ENCODE peak calls at places on chromosomes 3 and 15, in five cellular contexts. L is IMR-90, A is HepG2, E is H1, H is A549. U is an unnamed sample.

GRCh38 chr3:10137178-10137577 is 4.4 kb upstream of the VHL start:
- DNase-seq in A (peak), H (no peak), L (no peak), E (no peak), U (no peak)

GRCh38 chr15:92454525-92455105 is 60.9 kb downstream of the ST8SIA2 start:
- DNase-seq in E (no peak), H (no peak), L (no peak), A (no peak), U (no peak)

GRCh38 chr3:129994883-129995559 is 20.5 kb downstream of the TRH start:
- DNase-seq in L (no peak), E (no peak), H (no peak), A (no peak), U (no peak)

GRCh38 chr3:195087321-195087720 is 183.6 kb downstream of the XXYLT1 start:
- DNase-seq in H (no peak), L (no peak), A (no peak), E (no peak), U (no peak)

GRCh38 chr3:144229237-144229830 is 257.7 kb downstream of the DIPK2A start:
- DNase-seq in E (no peak), L (no peak), H (no peak), A (peak), U (no peak)

GRCh38 chr15:85753261-85753660 is 41.5 kb downstream of the KLHL25 start:
- DNase-seq in E (no peak), H (no peak), A (no peak), L (no peak), U (no peak)

GRCh38 chr3:74267583-74268184 is 346.8 kb downstream of the CNTN3 start:
- DNase-seq in L (peak), A (peak), H (peak), E (peak), U (peak)

GRCh38 chr3:126127904-126128303 is 44.0 kb upstream of the SLC41A3 start:
- DNase-seq in H (no peak), E (no peak), A (no peak), L (no peak), U (no peak)

GRCh38 chr15:84842781-84843180 is 25.6 kb downstream of the ALPK3 start:
- DNase-seq in E (no peak), H (no peak), A (no peak), L (no peak), U (no peak)

GRCh38 chr3:40022267-40022827 is 212.9 kb downstream of the MYRIP start:
- DNase-seq in E (no peak), L (no peak), A (no peak), H (no peak), U (no peak)

GRCh38 chr3:146504546-146505197 is 35.3 kb upstream of the PLSCR2 start:
- DNase-seq in L (no peak), E (no peak), H (peak), A (no peak), U (no peak)

GRCh38 chr3:51717947-51718346 is 11.1 kb downstream of the GRM2 start:
- DNase-seq in L (no peak), H (no peak), E (no peak), A (no peak), U (no peak)

GRCh38 chr15:51267714-51268105 is 70.7 kb downstream of the CYP19A1 start:
- DNase-seq in H (no peak), L (no peak), A (no peak), E (no peak), U (no peak)

GRCh38 chr3:76514836-76515235 is 525.1 kb upstream of the ROBO2 start:
- DNase-seq in E (no peak), A (no peak), L (peak), H (no peak), U (no peak)

GRCh38 chr3:30600572-30600971 is 5.8 kb upstream of the TGFBR2 start:
- DNase-seq in L (no peak), H (no peak), E (no peak), A (no peak), U (no peak)

GRCh38 chr3:172323894-172324590 is 124.2 kb downstream of the GHSR start:
- DNase-seq in L (peak), H (peak), A (no peak), E (no peak), U (no peak)

GRCh38 chr15:85407421-85408269 is 27.2 kb downstream of the AKAP13 start:
- DNase-seq in A (peak), L (peak), H (peak), E (no peak), U (no peak)

GRCh38 chr3:10551821-10552630 is 46.6 kb upstream of the ATP2B2 start:
- DNase-seq in E (no peak), L (peak), H (no peak), A (no peak), U (peak)

GRCh38 chr3:78427303-78427702 is 1340.5 kb downstream of the ROBO1 start:
- DNase-seq in L (no peak), E (no peak), A (no peak), H (no peak), U (no peak)

GRCh38 chr3:184333700-184334099 is 3.7 kb upstream of the FAM131A start:
- DNase-seq in A (no peak), H (no peak), L (no peak), E (no peak), U (no peak)

GRCh38 chr3:107347717-107348116 is 29.5 kb upstream of the CCDC54 start:
- DNase-seq in A (peak), E (no peak), H (peak), L (no peak), U (no peak)

GRCh38 chr3:43953814-43954241 is 263.1 kb downstream of the ABHD5 start:
- DNase-seq in L (peak), A (no peak), E (no peak), H (peak), U (no peak)

GRCh38 chr3:43372809-43373587 is 86.7 kb downstream of the SNRK start:
- DNase-seq in A (no peak), H (no peak), E (no peak), L (no peak), U (no peak)

GRCh38 chr15:58521293-58521991 is 89.7 kb downstream of the LIPC start:
- DNase-seq in A (peak), E (peak), L (peak), H (peak), U (peak)

GRCh38 chr15:37933685-37934084 is 755 bp upstream of the TMCO5A start:
- DNase-seq in H (no peak), E (no peak), A (no peak), L (peak), U (no peak)

GRCh38 chr3:188164248-188164687 is 10.3 kb downstream of the LPP start:
- DNase-seq in A (peak), L (no peak), E (no peak), H (peak), U (no peak)

GRCh38 chr15:90141646-90142045 is 39.4 kb upstream of the IDH2 start:
- DNase-seq in A (no peak), L (peak), E (no peak), H (no peak), U (peak)

GRCh38 chr15:89652131-89652530 is 3.1 kb downstream of the KIF7 start:
- DNase-seq in E (no peak), H (no peak), A (no peak), L (no peak), U (no peak)

GRCh38 chr3:126537730-126538281 is 13.9 kb downstream of the CHST13 start:
- DNase-seq in A (no peak), E (no peak), L (no peak), H (no peak), U (no peak)

GRCh38 chr15:75578206-75578947 is 738 bp downstream of the PTPN9 start:
- DNase-seq in L (no peak), A (no peak), E (no peak), H (peak), U (peak)

GRCh38 chr15:59250249-59250648 is 43.6 kb downstream of the LDHAL6B start:
- DNase-seq in A (no peak), H (no peak), L (no peak), E (no peak), U (no peak)

GRCh38 chr15:100849021-100849831 is 30.4 kb upstream of the ALDH1A3 start:
- DNase-seq in E (no peak), A (no peak), L (peak), H (peak), U (peak)
- TF ChIP-seq MAFK in E (no peak), A (no peak), L (no peak), H (peak), U (no peak)

DNA sequence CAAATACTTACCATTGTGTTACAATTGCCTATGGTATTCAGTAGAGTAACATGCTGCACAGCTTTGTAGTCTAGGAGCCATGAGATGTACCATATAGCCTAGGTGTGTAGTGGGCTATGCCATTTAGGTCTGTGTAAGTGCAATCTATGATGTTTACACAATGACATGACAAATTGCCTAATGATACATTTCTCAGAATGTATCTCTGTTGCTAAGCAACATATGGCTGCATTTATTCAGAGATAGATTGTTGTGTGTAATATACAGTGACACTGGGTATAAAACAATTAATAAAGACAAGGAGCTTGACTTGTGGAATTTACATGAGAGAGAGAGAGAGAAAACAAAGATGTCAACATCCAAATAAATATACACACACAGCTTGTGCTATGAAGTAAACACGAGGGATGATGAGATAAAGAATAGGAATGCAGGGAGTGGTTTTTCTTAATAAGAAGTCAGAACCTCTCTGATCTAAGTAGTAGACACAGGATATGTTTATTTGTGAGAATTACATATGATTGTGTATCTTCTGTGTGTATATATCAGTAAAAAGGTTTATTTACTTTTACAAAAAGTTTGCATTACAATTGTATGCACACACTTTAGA is 110.0 kb downstream of the KCNAB1 start:
- DNase-seq in H (no peak), E (no peak), L (no peak), A (no peak), U (no peak)
- TF ChIP-seq MAFK in H (peak), E (no peak), L (no peak), A (no peak), U (no peak)

DNA sequence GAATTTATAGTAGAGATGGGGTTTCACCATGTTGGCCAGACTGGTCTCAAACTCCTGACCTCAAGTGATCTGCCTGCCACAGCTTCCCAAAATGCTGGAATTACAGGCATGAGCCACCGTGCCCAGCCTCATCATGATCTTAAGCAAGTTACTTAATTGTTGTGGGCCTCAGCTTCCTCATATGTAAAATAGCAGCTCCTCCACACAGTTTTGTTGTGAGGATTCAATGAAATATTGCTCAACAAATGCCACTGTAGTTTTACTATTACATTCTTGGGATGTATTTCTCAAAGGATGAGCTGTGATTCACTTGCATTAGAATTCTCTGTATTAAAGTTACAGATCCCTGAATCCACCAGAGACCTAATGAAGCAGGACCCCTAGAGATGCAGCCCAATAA is 168.8 kb downstream of the ADAMTS9 start:
- DNase-seq in H (no peak), L (peak), A (no peak), E (no peak), U (no peak)
- TF ChIP-seq MAFK in H (no peak), L (no peak), A (no peak), E (no peak), U (no peak)

GRCh38 chr3:4583441-4583840 is 90.3 kb downstream of the ITPR1 start:
- DNase-seq in A (no peak), H (no peak), E (no peak), L (peak), U (no peak)

GRCh38 chr3:4582634-4583033 is 89.5 kb downstream of the ITPR1 start:
- DNase-seq in H (no peak), A (no peak), E (no peak), L (peak), U (no peak)

GRCh38 chr3:4581040-4581439 is 87.9 kb downstream of the ITPR1 start:
- DNase-seq in H (no peak), E (no peak), A (no peak), L (no peak), U (no peak)

GRCh38 chr3:4581452-4581851 is 88.3 kb downstream of the ITPR1 start:
- DNase-seq in E (no peak), L (no peak), H (no peak), A (no peak), U (no peak)

GRCh38 chr3:4581905-4582611 is 88.9 kb downstream of the ITPR1 start:
- DNase-seq in L (no peak), A (no peak), H (no peak), E (no peak), U (no peak)
- TF ChIP-seq MAFK in L (no peak), A (no peak), H (no peak), E (no peak), U (no peak)

DNA sequence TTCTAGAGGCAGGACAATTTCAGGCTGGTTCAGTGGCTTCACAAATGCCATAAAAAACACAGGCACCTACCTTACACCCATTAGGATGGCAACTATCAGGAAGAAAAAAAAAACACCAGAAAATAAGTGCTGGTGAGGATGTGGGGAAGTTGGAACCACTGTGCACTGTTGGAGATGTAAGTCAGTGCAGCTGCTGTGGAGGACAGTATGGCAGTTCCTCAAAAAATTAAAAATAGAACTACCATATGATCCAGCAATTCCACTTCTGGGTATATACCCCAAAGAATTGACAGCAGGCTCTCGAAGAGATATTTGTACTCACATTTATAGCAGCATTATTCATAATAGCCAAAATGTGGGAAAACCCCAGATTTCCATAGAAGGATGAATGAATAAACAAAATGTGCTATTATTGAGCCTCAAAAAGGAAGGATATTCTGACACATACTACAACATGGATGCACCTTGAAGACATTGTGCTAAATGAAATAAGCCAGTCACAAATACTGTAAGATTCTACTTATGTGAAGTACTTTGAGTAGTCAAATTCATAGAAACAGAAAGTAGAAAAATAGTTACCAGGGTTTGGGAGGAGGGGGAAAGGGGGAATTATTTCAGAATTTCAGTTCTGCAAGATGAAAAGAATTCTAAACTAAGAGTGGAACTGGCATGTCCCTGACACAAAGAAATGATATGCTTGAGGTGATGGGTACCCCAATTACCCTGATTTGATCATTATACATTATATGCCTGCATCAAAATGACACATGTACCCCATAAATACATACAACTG is 40.9 kb downstream of the NR1D2 start:
- DNase-seq in E (no peak), A (no peak), H (no peak), L (no peak), U (no peak)
- TF ChIP-seq MAFK in E (no peak), A (no peak), H (no peak), L (no peak), U (no peak)

GRCh38 chr3:149373235-149374125 is 4.0 kb downstream of the TM4SF1 start:
- DNase-seq in L (peak), A (peak), H (peak), E (no peak), U (no peak)
- TF ChIP-seq MAFK in L (peak), A (peak), H (peak), E (no peak), U (no peak)

GRCh38 chr15:55778932-55779331 is 36.0 kb upstream of the PRTG start:
- DNase-seq in H (no peak), L (no peak), E (no peak), A (no peak), U (no peak)

GRCh38 chr15:55770261-55770660 is 27.3 kb upstream of the PRTG start:
- DNase-seq in E (no peak), L (peak), A (no peak), H (no peak), U (no peak)

GRCh38 chr15:55775316-55775715 is 32.4 kb upstream of the PRTG start:
- DNase-seq in E (no peak), H (no peak), A (no peak), L (no peak), U (no peak)

GRCh38 chr15:55770808-55771207 is 27.9 kb upstream of the PRTG start:
- DNase-seq in H (no peak), E (no peak), L (no peak), A (no peak), U (no peak)

DNA sequence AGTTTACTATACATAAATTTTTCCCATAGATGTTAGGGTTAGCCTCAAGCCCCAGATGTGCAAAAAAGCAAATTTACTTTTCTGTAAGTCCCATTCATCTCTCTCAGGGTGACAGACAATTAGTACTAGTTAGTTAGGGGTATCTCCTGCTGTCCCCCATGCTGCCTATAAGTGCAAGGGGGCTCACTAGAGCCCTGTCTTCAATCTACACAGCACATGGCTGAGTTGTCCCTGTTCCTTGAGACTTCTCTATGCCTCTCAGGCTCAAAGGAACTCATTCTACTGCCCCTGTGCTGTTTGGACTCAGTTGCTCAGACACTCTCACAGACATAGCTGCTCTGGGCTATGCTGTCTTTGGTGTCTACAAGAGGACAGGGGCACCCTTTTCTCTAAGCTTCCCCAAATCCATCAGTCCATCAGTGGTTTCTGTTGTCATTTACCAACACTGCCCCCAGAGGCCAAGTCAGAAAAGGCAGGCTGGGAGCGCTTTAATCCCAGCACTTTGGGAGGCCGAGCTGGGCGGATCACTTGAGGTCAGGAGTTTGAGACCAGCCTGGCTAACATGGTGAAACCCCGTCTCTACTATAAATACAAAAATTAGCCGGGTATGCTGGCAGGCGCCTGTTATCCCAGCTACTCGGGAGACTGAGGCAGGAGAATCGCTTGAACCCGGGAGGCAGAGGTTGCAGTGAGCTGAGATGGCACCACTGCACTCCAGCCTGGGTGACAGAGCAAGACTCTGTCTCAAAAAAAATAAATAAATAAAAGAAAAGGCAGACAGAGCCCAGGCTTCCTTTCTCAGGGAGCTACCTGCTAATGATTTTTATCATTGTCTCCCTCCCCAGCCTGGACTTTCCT is 31.4 kb upstream of the PRTG start:
- DNase-seq in E (no peak), A (peak), H (peak), L (peak), U (peak)
- TF ChIP-seq MAFK in E (no peak), A (no peak), H (no peak), L (no peak), U (no peak)

GRCh38 chr3:70805044-70805732 is 492.8 kb upstream of the MDFIC2 start:
- DNase-seq in A (no peak), E (no peak), H (no peak), L (peak), U (no peak)

GRCh38 chr3:70803891-70804290 is 491.5 kb upstream of the MDFIC2 start:
- DNase-seq in H (no peak), A (no peak), L (no peak), E (no peak), U (no peak)

GRCh38 chr3:70806556-70806955 is 494.1 kb upstream of the MDFIC2 start:
- DNase-seq in H (no peak), E (no peak), A (no peak), L (no peak), U (no peak)

GRCh38 chr3:70800941-70801340 is 488.5 kb upstream of the MDFIC2 start:
- DNase-seq in L (no peak), E (no peak), A (no peak), H (no peak), U (no peak)

DNA sequence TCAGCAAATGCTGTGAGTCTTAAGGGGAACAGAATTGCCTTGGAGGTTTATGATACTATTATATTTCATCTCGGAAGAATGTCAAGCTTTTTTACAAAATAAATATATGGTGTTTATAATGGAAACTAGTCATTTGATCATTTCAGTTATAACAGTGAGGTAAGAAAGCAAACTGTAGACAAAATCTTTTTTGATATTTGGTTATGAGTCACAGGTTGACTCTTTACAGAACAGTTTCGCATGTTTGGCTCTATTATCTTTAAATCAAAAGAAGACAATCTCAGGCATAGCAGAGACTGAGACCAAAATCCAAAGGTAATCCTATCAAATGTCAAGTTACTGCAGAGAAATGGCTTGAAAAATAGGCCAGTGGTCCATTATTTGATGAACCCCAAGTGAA is 490.9 kb upstream of the MDFIC2 start:
- DNase-seq in H (no peak), A (no peak), L (peak), E (no peak), U (no peak)
- TF ChIP-seq MAFK in H (no peak), A (no peak), L (no peak), E (no peak), U (no peak)